ENCODE peak calls at places on chromosomes 13 and 19, in six cellular contexts. One of them, this sample, is unnamed.
A peak's percentile ranks its signal among the peaks of the same experiment; 100 is the strongest.

GRCh38 chr19:28039677-28040381 is 1173.1 kb downstream of the UQCRFS1 start:
- DNase-seq in epithelial cell of esophagus: no peak
- DNase-seq in GM13977: no peak
- DNase-seq in nephron progenitor cell: no peak
- DNase-seq in astrocyte of the spinal cord: no peak
- DNase-seq in pancreas: no peak
- DNase-seq in this sample: peak; percentile 51

GRCh38 chr13:75129331-75129730 is 352.6 kb downstream of the TBC1D4 start:
- DNase-seq in epithelial cell of esophagus: no peak
- DNase-seq in GM13977: no peak
- DNase-seq in nephron progenitor cell: no peak
- DNase-seq in astrocyte of the spinal cord: no peak
- DNase-seq in pancreas: no peak
- DNase-seq in this sample: no peak

GRCh38 chr19:12628040-12629022 is 17.6 kb downstream of the ZNF791 start:
- DNase-seq in epithelial cell of esophagus: peak; percentile 11
- DNase-seq in GM13977: no peak
- DNase-seq in nephron progenitor cell: no peak
- DNase-seq in astrocyte of the spinal cord: peak; percentile 30
- DNase-seq in pancreas: no peak
- DNase-seq in this sample: no peak

GRCh38 chr13:99863789-99864626 is 107.6 kb downstream of the ZIC5 start:
- DNase-seq in epithelial cell of esophagus: no peak
- DNase-seq in GM13977: no peak
- DNase-seq in nephron progenitor cell: no peak
- DNase-seq in astrocyte of the spinal cord: no peak
- DNase-seq in pancreas: no peak
- DNase-seq in this sample: no peak

GRCh38 chr19:46254776-46255175 is 25.2 kb downstream of the IGFL1 start:
- DNase-seq in epithelial cell of esophagus: peak; percentile 73
- DNase-seq in GM13977: no peak
- DNase-seq in nephron progenitor cell: no peak
- DNase-seq in astrocyte of the spinal cord: no peak
- DNase-seq in pancreas: no peak
- DNase-seq in this sample: no peak

GRCh38 chr13:84524586-84524985 is 642.3 kb upstream of the SLITRK1 start:
- DNase-seq in epithelial cell of esophagus: no peak
- DNase-seq in GM13977: no peak
- DNase-seq in nephron progenitor cell: no peak
- DNase-seq in astrocyte of the spinal cord: no peak
- DNase-seq in pancreas: no peak
- DNase-seq in this sample: no peak

GRCh38 chr19:35044317-35045117 is 3.0 kb downstream of the HPN start:
- DNase-seq in epithelial cell of esophagus: peak; percentile 64
- DNase-seq in GM13977: peak; percentile 83
- DNase-seq in nephron progenitor cell: peak; percentile 84
- DNase-seq in astrocyte of the spinal cord: peak; percentile 40
- DNase-seq in pancreas: no peak
- DNase-seq in this sample: peak; percentile 79

GRCh38 chr19:17103177-17103576 is 27.6 kb downstream of the MYO9B start:
- DNase-seq in epithelial cell of esophagus: peak; percentile 40
- DNase-seq in GM13977: no peak
- DNase-seq in nephron progenitor cell: peak; percentile 30
- DNase-seq in astrocyte of the spinal cord: peak; percentile 39
- DNase-seq in pancreas: no peak
- DNase-seq in this sample: no peak

GRCh38 chr13:49248433-49249002 is 793 bp downstream of the CDADC1 start:
- DNase-seq in epithelial cell of esophagus: peak; percentile 33
- DNase-seq in GM13977: no peak
- DNase-seq in nephron progenitor cell: no peak
- DNase-seq in astrocyte of the spinal cord: peak; percentile 25
- DNase-seq in pancreas: peak; percentile 20
- DNase-seq in this sample: no peak

GRCh38 chr13:52454459-52454824 is 836 bp upstream of the CKAP2 start:
- DNase-seq in epithelial cell of esophagus: peak; percentile 92
- DNase-seq in GM13977: peak; percentile 60
- DNase-seq in nephron progenitor cell: no peak
- DNase-seq in astrocyte of the spinal cord: peak; percentile 16
- DNase-seq in pancreas: peak; percentile 20
- DNase-seq in this sample: no peak

GRCh38 chr19:43618921-43619261 is 538 bp downstream of the ZNF428 start:
- DNase-seq in epithelial cell of esophagus: peak; percentile 5
- DNase-seq in GM13977: peak; percentile 78
- DNase-seq in nephron progenitor cell: no peak
- DNase-seq in astrocyte of the spinal cord: no peak
- DNase-seq in pancreas: peak; percentile 30
- DNase-seq in this sample: peak; percentile 29

GRCh38 chr13:31204592-31204991 is 4.8 kb downstream of the B3GLCT start:
- DNase-seq in epithelial cell of esophagus: peak; percentile 75
- DNase-seq in GM13977: no peak
- DNase-seq in nephron progenitor cell: no peak
- DNase-seq in astrocyte of the spinal cord: peak; percentile 43
- DNase-seq in pancreas: no peak
- DNase-seq in this sample: no peak

GRCh38 chr13:38763446-38764381 is 76.8 kb downstream of the FREM2 start:
- DNase-seq in epithelial cell of esophagus: peak; percentile 55
- DNase-seq in GM13977: peak; percentile 13
- DNase-seq in nephron progenitor cell: peak; percentile 38
- DNase-seq in astrocyte of the spinal cord: peak; percentile 43
- DNase-seq in pancreas: peak; percentile 36
- DNase-seq in this sample: peak; percentile 46
- TF ChIP-seq CTCF in epithelial cell of esophagus: peak; percentile 81
- TF ChIP-seq CTCF in GM13977: peak; percentile 36
- TF ChIP-seq CTCF in nephron progenitor cell: peak; percentile 64
- TF ChIP-seq CTCF in astrocyte of the spinal cord: peak; percentile 76
- TF ChIP-seq CTCF in pancreas: peak; percentile 47
- TF ChIP-seq CTCF in this sample: peak; percentile 42

DNA sequence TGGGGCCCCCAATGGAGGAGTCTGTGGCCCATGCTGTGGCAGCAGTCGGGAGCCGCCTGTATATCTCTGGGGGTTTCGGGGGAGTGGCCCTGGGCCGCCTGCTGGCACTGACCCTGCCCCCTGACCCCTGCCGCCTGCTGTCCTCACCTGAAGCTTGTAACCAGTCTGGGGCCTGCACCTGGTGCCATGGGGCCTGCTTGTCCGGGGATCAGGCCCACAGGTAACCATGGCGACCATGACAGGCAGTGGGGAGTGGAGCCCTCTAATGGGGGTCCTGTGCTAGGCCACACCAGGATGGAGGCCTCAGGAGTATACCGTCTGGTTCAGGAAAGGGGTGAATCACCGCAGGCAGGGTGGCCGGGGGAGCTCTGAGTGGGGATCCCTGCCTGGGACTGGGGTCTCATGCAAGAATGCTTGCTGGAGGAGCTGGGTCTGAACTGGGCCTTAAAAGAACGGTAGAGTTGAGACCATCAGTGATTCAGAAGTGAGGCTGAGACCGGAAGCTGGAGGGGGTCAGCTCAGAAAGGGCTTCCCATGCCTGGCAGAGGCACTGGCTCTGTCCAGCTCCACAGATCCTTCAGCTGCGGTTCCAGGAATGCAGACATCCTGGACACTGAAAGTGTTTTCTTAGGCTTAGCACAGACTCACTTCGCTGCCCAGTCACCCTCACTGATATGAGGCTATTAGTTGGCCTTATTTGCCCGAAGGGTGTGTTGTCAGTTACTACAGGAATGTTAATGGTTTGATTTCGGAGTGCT is 29.1 kb downstream of the CNFN start:
- DNase-seq in epithelial cell of esophagus: no peak
- DNase-seq in GM13977: no peak
- DNase-seq in nephron progenitor cell: peak; percentile 29
- DNase-seq in astrocyte of the spinal cord: no peak
- DNase-seq in pancreas: no peak
- DNase-seq in this sample: no peak
- TF ChIP-seq CTCF in epithelial cell of esophagus: no peak
- TF ChIP-seq CTCF in GM13977: no peak
- TF ChIP-seq CTCF in nephron progenitor cell: no peak
- TF ChIP-seq CTCF in astrocyte of the spinal cord: no peak
- TF ChIP-seq CTCF in pancreas: no peak
- TF ChIP-seq CTCF in this sample: no peak

GRCh38 chr19:990746-991145 is 6.6 kb downstream of the WDR18 start:
- DNase-seq in epithelial cell of esophagus: no peak
- DNase-seq in GM13977: no peak
- DNase-seq in nephron progenitor cell: no peak
- DNase-seq in astrocyte of the spinal cord: no peak
- DNase-seq in pancreas: no peak
- DNase-seq in this sample: no peak

GRCh38 chr19:988081-988480 is 3.9 kb downstream of the WDR18 start:
- DNase-seq in epithelial cell of esophagus: no peak
- DNase-seq in GM13977: no peak
- DNase-seq in nephron progenitor cell: no peak
- DNase-seq in astrocyte of the spinal cord: no peak
- DNase-seq in pancreas: no peak
- DNase-seq in this sample: peak; percentile 16

GRCh38 chr19:990119-990571 is 6.0 kb downstream of the WDR18 start:
- DNase-seq in epithelial cell of esophagus: no peak
- DNase-seq in GM13977: no peak
- DNase-seq in nephron progenitor cell: no peak
- DNase-seq in astrocyte of the spinal cord: no peak
- DNase-seq in pancreas: no peak
- DNase-seq in this sample: peak; percentile 17

GRCh38 chr19:988510-988909 is 4.4 kb downstream of the WDR18 start:
- DNase-seq in epithelial cell of esophagus: no peak
- DNase-seq in GM13977: no peak
- DNase-seq in nephron progenitor cell: no peak
- DNase-seq in astrocyte of the spinal cord: no peak
- DNase-seq in pancreas: no peak
- DNase-seq in this sample: no peak

DNA sequence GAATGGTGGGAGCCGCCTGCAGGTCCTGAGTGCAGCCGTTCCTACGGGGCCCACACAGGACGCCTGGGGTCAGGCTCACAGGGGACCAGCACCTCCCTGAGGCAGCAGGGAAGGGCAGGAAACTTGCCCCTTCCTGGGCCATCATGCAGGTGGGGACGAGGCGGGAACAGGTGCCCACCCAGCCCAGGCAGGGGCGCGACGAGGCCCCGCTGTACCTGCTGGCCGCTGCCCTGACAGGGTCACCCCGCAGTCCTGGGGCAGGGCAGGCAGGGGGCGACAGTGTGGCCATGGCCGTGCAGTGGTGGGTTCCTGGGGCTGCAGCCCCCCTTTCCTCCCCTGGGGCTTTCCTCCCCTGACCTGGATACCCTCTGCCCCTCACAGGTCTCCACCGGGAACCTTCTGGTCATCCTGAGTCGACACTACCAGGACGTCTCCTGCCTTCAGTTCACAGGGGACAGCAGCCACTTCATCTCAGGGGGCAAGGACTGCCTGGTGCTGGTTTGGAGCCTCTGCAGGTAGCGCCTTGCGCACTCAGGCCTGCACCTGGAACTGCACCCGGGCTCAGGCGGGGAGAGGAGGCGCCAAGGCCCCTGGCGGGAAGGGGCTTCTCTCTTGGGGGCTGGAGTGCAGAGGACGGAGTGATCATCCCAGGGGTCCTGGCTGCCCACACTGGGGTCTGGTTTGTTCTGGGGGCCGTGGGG is 5.4 kb downstream of the WDR18 start:
- DNase-seq in epithelial cell of esophagus: no peak
- DNase-seq in GM13977: no peak
- DNase-seq in nephron progenitor cell: no peak
- DNase-seq in astrocyte of the spinal cord: no peak
- DNase-seq in pancreas: no peak
- DNase-seq in this sample: no peak
- TF ChIP-seq CTCF in epithelial cell of esophagus: no peak
- TF ChIP-seq CTCF in GM13977: peak; percentile 15
- TF ChIP-seq CTCF in nephron progenitor cell: peak; percentile 23
- TF ChIP-seq CTCF in astrocyte of the spinal cord: peak; percentile 44
- TF ChIP-seq CTCF in pancreas: no peak
- TF ChIP-seq CTCF in this sample: peak; percentile 14

DNA sequence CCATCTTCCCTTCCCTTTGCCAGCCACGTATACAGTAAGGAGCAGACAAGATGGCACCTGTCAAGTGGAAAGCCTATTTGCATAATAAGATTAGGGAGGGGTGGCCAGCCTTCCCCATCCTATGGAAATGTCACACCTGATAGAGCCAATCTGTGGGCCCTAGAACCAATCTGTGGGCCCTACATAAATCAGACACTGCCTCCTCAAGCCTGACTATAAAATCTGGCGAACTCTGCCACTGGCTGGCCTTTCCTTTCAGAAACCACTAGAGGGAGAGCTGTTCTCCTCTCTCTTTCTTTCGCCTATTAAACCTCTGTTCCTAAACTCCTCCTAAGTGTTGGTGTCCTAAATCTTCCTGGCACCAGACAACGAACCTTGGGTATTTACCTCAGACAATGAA is 231.5 kb upstream of the KLHL1 start:
- DNase-seq in epithelial cell of esophagus: peak; percentile 57
- DNase-seq in GM13977: no peak
- DNase-seq in nephron progenitor cell: peak; percentile 32
- DNase-seq in astrocyte of the spinal cord: peak; percentile 8
- DNase-seq in pancreas: no peak
- DNase-seq in this sample: no peak
- TF ChIP-seq CTCF in epithelial cell of esophagus: peak; percentile 82
- TF ChIP-seq CTCF in GM13977: peak; percentile 31
- TF ChIP-seq CTCF in nephron progenitor cell: peak; percentile 65
- TF ChIP-seq CTCF in astrocyte of the spinal cord: peak; percentile 65
- TF ChIP-seq CTCF in pancreas: peak; percentile 42
- TF ChIP-seq CTCF in this sample: peak; percentile 78

DNA sequence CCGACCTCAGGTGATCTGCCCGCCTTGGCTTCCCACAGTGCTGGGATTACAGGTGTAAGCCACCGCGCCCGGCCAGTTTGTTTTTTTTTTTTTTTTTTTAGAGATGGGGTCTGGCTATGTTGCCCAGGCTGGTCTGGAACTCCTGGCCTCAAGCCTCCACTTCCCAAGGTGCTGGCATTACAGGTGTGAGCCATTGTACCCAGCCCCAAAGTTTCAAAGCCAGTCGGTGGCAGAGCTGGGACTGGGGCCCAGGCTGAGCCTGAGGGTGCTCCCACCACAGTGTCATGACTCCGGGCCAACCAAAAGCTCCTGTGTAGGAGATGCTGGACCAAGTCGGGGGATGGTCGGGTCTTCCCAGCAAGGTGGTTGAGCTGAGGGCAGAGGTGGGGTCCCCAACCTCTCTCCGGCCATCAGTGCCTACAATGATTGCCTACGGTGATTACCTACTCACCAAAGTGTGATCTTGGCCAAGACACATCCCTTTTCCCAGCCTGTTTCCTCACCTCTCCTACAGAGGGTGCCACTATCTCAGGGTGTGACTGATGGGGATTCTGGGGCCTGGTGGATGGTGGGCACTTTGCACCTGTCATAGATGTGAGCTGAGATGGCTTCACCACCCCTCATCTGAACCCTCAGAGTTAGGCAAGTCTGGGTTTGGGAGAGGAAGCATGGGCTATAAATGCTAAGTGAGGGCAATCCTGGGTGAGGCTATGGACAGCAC is 5.9 kb upstream of the SAMD1 start:
- DNase-seq in epithelial cell of esophagus: no peak
- DNase-seq in GM13977: no peak
- DNase-seq in nephron progenitor cell: no peak
- DNase-seq in astrocyte of the spinal cord: no peak
- DNase-seq in pancreas: no peak
- DNase-seq in this sample: no peak
- TF ChIP-seq CTCF in epithelial cell of esophagus: peak; percentile 10
- TF ChIP-seq CTCF in GM13977: peak; percentile 19
- TF ChIP-seq CTCF in nephron progenitor cell: no peak
- TF ChIP-seq CTCF in astrocyte of the spinal cord: peak; percentile 19
- TF ChIP-seq CTCF in pancreas: no peak
- TF ChIP-seq CTCF in this sample: peak; percentile 11